ENCODE peak calls at places on chromosomes 5 and 9, in six cellular contexts. One of them, this sample, is unnamed.

GRCh38 chr9:128051932-128052734 is 15.0 kb downstream of the NAIF1 start:
- DNase-seq in substantia nigra: no peak
- DNase-seq in germinal center: no peak
- DNase-seq in A549: no peak
- DNase-seq in NCI-H1694: no peak
- DNase-seq in T-helper 1 cell: no peak
- DNase-seq in this sample: peak; percentile 92

GRCh38 chr9:121962421-121962820 is 130.7 kb downstream of the TTLL11 start:
- DNase-seq in NCI-H1694: no peak
- DNase-seq in germinal center: no peak
- DNase-seq in T-helper 1 cell: no peak
- DNase-seq in substantia nigra: no peak
- DNase-seq in A549: no peak
- DNase-seq in this sample: no peak

GRCh38 chr5:68460147-68460760 is 244.7 kb downstream of the PIK3R1 start:
- DNase-seq in T-helper 1 cell: peak; percentile 25
- DNase-seq in A549: peak; percentile 12
- DNase-seq in substantia nigra: no peak
- DNase-seq in NCI-H1694: peak; percentile 31
- DNase-seq in germinal center: peak; percentile 34
- DNase-seq in this sample: peak; percentile 62

GRCh38 chr5:140926211-140926902 is at the start of gene PCDHAC1:
- DNase-seq in T-helper 1 cell: no peak
- DNase-seq in NCI-H1694: peak; percentile 57
- DNase-seq in substantia nigra: peak; percentile 48
- DNase-seq in germinal center: peak; percentile 23
- DNase-seq in A549: peak; percentile 76
- DNase-seq in this sample: peak; percentile 80

GRCh38 chr5:73442152-73442860 is 6.3 kb downstream of the FOXD1 start:
- DNase-seq in germinal center: no peak
- DNase-seq in A549: no peak
- DNase-seq in NCI-H1694: no peak
- DNase-seq in substantia nigra: no peak
- DNase-seq in T-helper 1 cell: no peak
- DNase-seq in this sample: no peak

GRCh38 chr5:147918101-147918500 is 11.8 kb upstream of the C5orf46 start:
- DNase-seq in NCI-H1694: no peak
- DNase-seq in germinal center: no peak
- DNase-seq in T-helper 1 cell: no peak
- DNase-seq in substantia nigra: no peak
- DNase-seq in A549: no peak
- DNase-seq in this sample: no peak

GRCh38 chr5:157271740-157272271 is 5.9 kb downstream of the CYFIP2 start:
- DNase-seq in substantia nigra: no peak
- DNase-seq in germinal center: peak; percentile 87
- DNase-seq in NCI-H1694: no peak
- DNase-seq in A549: no peak
- DNase-seq in T-helper 1 cell: peak; percentile 82
- DNase-seq in this sample: peak; percentile 30

GRCh38 chr9:96398582-96399334 is 15.2 kb upstream of the SLC35D2 start:
- DNase-seq in germinal center: no peak
- DNase-seq in T-helper 1 cell: no peak
- DNase-seq in NCI-H1694: no peak
- DNase-seq in A549: no peak
- DNase-seq in substantia nigra: no peak
- DNase-seq in this sample: no peak

GRCh38 chr9:82729141-82729540 is 333.8 kb downstream of the RASEF start:
- DNase-seq in A549: no peak
- DNase-seq in NCI-H1694: no peak
- DNase-seq in T-helper 1 cell: no peak
- DNase-seq in germinal center: no peak
- DNase-seq in substantia nigra: no peak
- DNase-seq in this sample: no peak

GRCh38 chr9:30039712-30040111 is 2344.7 kb upstream of the ACO1 start:
- DNase-seq in T-helper 1 cell: no peak
- DNase-seq in A549: no peak
- DNase-seq in NCI-H1694: no peak
- DNase-seq in germinal center: no peak
- DNase-seq in substantia nigra: no peak
- DNase-seq in this sample: peak; percentile 1

GRCh38 chr5:109412981-109413402 is 3.2 kb upstream of the PJA2 start:
- DNase-seq in A549: no peak
- DNase-seq in T-helper 1 cell: no peak
- DNase-seq in NCI-H1694: no peak
- DNase-seq in substantia nigra: no peak
- DNase-seq in germinal center: no peak
- DNase-seq in this sample: no peak